ENCODE peak calls at places on chromosome 10, in six cellular contexts. H is hepatocyte, T is PC-3, Z is psoas muscle, C is GM12878, R is upper lobe of left lung. G is an unnamed sample. For H3K4me1, the result is how much of the 10 kb centered on the place peaks cover.

GRCh38 chr10:22433875-22434274 is 88.6 kb downstream of the SPAG6 start:
- DNase-seq in R (no peak), Z (no peak), H (peak), T (peak), C (no peak), G (peak)

GRCh38 chr10:113753020-113753692 is 1.7 kb downstream of the PLEKHS1 start:
- DNase-seq in C (no peak), Z (no peak), T (peak), R (peak), H (no peak), G (no peak)

GRCh38 chr10:89793649-89794254 is 92.4 kb downstream of the KIF20B start:
- DNase-seq in H (peak), R (no peak), C (peak), Z (no peak), T (peak), G (peak)

GRCh38 chr10:43348511-43349312 is 22.7 kb upstream of the FXYD4 start:
- DNase-seq in R (peak), Z (peak), T (peak), C (peak), H (peak), G (peak)

GRCh38 chr10:119517235-119518141 is 25.0 kb downstream of the RGS10 start:
- DNase-seq in C (peak), H (no peak), T (peak), Z (no peak), R (peak), G (no peak)

GRCh38 chr10:71273506-71273905 is 45.6 kb upstream of the SLC29A3 start:
- DNase-seq in R (no peak), C (no peak), Z (no peak), T (no peak), H (no peak), G (no peak)

GRCh38 chr10:84571146-84571545 is 242.8 kb downstream of the CCSER2 start:
- DNase-seq in C (no peak), Z (no peak), H (no peak), R (no peak), T (no peak), G (no peak)

GRCh38 chr10:50963063-50963462 is 77.6 kb upstream of the A1CF start:
- DNase-seq in R (no peak), T (no peak), H (no peak), C (no peak), Z (no peak), G (no peak)

DNA sequence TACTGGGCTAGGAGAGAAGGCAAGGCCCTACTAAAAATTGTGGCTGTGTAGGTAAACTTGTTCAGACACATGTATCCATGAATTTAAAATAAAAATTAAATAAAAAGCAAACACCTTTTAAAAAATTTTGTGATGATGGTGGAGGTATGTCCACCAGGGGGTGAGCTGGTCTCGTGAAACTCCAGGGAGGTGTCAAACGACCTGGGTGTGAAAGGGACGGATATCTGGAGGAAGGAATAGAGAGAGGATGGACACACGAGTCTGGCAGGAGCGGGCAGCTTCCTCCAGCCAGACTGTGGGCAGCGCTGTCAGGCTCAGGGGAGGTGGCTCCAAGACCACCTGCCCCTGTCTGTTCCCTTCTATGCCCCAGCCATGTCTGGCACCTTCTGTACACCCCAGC is 34.8 kb upstream of the DMBT1 start:
- DNase-seq in C (no peak), R (peak), Z (no peak), T (peak), H (peak), G (no peak)
- TF ChIP-seq CTCF in C (no peak), R (peak), Z (peak), T (peak), H (peak), G (peak)

GRCh38 chr10:116748471-116748870 is 6.1 kb upstream of the HSPA12A start:
- DNase-seq in Z (no peak), H (no peak), C (no peak), R (no peak), T (no peak), G (no peak)
- H3K4me1 ChIP-seq in Z (under half), H (under half), C (under half), R (under half), T (under half), G (under half)

DNA sequence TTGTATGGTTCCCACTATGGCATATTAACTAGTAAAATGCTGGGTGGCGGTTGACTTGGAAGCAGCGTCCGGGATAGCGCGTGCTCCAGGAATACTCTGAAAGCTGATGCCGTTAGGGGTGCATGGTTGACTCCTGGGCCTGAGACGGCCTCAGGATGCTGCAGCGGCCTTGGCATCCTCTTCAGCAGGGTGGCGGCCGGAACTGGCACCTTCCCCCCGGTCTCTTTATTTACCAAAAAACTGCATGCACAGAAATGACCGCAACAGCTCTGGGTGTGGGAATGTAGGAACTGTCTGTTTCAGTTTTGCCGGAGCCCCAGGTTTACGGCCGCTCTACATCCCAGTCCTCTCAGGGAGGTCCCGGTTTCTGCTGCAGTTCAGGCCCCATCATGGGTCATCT is 28.8 kb downstream of the PFKP start:
- DNase-seq in Z (no peak), T (peak), R (no peak), H (no peak), C (no peak), G (no peak)
- H3K27ac ChIP-seq in Z (peak), T (peak), R (peak), H (peak), C (no peak), G (peak)

GRCh38 chr10:96743988-96744585 is 23.8 kb upstream of the PIK3AP1 start:
- DNase-seq in H (peak), R (no peak), T (no peak), Z (no peak), C (no peak), G (no peak)
- TF ChIP-seq CTCF in H (peak), R (no peak), T (peak), Z (peak), C (peak), G (peak)

GRCh38 chr10:125156196-125156595 is 4.2 kb downstream of the CTBP2 start:
- DNase-seq in C (no peak), Z (no peak), T (no peak), R (no peak), H (no peak), G (no peak)
- H3K4me1 ChIP-seq in C (under half), Z (half or more), T (half or more), R (half or more), H (half or more), G (under half)

DNA sequence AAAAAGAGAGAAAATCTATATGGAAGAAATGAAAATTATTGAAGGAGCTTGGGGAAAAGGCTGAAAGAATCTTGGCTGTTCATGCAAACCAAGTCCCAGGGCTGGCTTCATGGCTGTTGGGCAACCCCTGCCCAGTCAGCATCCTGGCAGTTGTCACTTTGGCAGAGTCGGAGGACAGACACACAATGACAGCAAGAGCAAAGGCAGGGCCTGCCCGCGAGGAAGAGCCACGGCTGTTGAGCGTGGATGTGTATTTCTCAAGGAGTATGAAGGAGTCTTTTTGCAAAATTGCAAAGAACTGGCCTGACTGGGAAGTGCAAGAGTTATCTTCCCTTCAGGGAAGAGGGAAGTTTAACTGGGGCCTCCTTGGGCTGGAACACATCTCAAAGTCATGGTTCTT is 11.7 kb downstream of the PTPRE start:
- DNase-seq in R (no peak), C (no peak), Z (peak), H (no peak), T (no peak), G (no peak)
- H3K27ac ChIP-seq in R (no peak), C (no peak), Z (peak), H (no peak), T (no peak), G (no peak)

DNA sequence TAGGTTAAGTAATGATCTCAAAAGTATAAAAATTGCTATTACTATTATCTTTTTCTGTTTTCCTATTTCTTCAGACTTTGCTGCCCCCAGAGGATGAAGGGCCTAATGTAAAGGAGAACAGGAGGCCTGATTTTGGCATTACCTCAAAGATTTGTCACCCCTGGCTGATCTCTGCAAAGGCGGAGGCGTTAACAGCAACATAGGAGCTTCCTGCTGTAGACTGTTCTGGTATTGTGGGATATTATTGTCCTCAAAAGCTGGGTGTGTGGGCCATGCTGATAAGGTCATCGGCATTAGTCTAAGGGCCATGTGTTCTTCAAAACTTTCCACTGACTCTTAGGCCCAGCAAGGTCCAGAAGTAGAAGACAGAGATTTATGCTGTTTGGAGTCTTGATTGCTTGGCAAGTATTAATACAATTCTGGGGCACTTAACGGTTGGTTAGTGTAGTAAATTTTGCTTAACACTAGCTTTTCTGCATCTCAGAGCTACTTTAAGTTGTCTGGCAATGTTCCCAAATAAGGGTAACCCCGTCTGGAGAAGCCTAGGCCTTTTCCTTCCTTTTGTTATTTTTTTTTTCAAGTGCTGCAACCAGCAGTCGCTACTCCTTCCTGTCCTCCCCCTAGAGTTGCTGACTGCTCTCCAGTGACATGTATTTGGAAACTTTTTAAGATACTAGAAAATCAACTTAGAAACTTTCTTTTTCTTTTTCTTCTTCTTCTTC is 14.0 kb upstream of the ENTPD1 start:
- DNase-seq in T (no peak), R (peak), H (peak), Z (no peak), C (peak), G (no peak)
- TF ChIP-seq CTCF in T (no peak), R (peak), H (no peak), Z (no peak), C (no peak), G (no peak)

DNA sequence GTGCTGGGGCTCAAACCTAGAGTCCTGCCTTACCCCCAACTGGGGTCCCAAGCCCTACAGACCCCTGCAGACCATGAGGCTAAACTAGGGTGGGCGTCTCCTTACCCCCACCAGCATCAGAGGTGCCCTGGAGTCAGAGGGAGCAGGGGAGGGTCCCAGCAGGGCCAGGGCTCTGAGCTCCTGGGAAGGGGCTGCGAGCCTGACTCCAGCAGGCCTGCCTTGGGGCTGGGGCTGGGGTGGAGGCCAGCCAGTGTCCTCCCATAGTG is 1.3 kb downstream of the SNCG start:
- DNase-seq in H (no peak), Z (no peak), R (no peak), C (no peak), T (no peak), G (no peak)
- H3K4me1 ChIP-seq in H (under half), Z (under half), R (half or more), C (under half), T (under half), G (under half)

DNA sequence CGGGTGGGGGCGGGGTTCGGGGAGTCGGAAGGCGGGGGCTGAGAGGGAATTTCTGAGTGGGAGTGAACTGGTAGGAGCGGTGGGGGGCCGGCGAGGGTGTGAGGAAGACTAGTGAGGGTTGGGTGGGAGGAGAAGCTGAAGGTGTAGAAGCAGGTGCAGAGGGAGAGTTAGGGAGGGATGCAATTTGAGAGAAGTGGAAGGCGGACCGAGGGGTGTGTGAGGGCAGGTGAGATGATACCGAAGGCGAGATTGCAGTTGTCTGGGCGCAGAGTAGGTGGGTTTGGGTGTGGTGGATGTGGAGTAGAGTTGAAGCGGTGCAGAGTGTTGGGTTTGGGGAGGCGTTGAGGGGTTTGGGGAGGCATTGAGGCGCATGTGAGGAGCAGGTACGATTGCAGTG is 643 bp downstream of the KAT6B start:
- DNase-seq in C (no peak), Z (no peak), H (no peak), R (no peak), T (no peak), G (no peak)
- H3K27ac ChIP-seq in C (peak), Z (peak), H (peak), R (peak), T (peak), G (no peak)

G was measured in foreskin keratinocyte.